ENCODE peak calls at places on chromosome 12, in nine cellular contexts. One of them, this sample, is unnamed.

GRCh38 chr12:74066476-74066875 is 471.2 kb upstream of the ATXN7L3B start:
- DNase-seq in AG09319: no peak
- DNase-seq in NCI-H1092: no peak
- DNase-seq in T-helper 1 cell: no peak
- DNase-seq in dermis blood vessel endothelial cell: no peak
- DNase-seq in neuronal stem cell: no peak
- DNase-seq in activated CD4-positive, alpha-beta T cell treated with anti-CD3 and anti-CD28 coated beads for 48 hours: no peak
- DNase-seq in uterus: no peak
- DNase-seq in stimulated activated CD4-positive, alpha-beta T cell treated with anti-CD3 and anti-CD28 coated beads, TNF-alpha, amount 100 ng/mL, for 48 hours: no peak
- DNase-seq in this sample: no peak

GRCh38 chr12:113208041-113208934 is 13.0 kb upstream of the TPCN1 start:
- DNase-seq in AG09319: no peak
- DNase-seq in NCI-H1092: no peak
- DNase-seq in T-helper 1 cell: peak
- DNase-seq in dermis blood vessel endothelial cell: no peak
- DNase-seq in neuronal stem cell: no peak
- DNase-seq in activated CD4-positive, alpha-beta T cell treated with anti-CD3 and anti-CD28 coated beads for 48 hours: peak
- DNase-seq in uterus: no peak
- DNase-seq in stimulated activated CD4-positive, alpha-beta T cell treated with anti-CD3 and anti-CD28 coated beads, TNF-alpha, amount 100 ng/mL, for 48 hours: no peak
- DNase-seq in this sample: peak

GRCh38 chr12:109273354-109273753 is 35.7 kb downstream of the FOXN4 start:
- DNase-seq in AG09319: no peak
- DNase-seq in NCI-H1092: no peak
- DNase-seq in T-helper 1 cell: no peak
- DNase-seq in dermis blood vessel endothelial cell: no peak
- DNase-seq in neuronal stem cell: no peak
- DNase-seq in activated CD4-positive, alpha-beta T cell treated with anti-CD3 and anti-CD28 coated beads for 48 hours: no peak
- DNase-seq in uterus: no peak
- DNase-seq in stimulated activated CD4-positive, alpha-beta T cell treated with anti-CD3 and anti-CD28 coated beads, TNF-alpha, amount 100 ng/mL, for 48 hours: no peak
- DNase-seq in this sample: no peak

GRCh38 chr12:49557917-49558215 is 10.1 kb downstream of the MCRS1 start:
- DNase-seq in AG09319: no peak
- DNase-seq in NCI-H1092: no peak
- DNase-seq in T-helper 1 cell: no peak
- DNase-seq in dermis blood vessel endothelial cell: peak
- DNase-seq in neuronal stem cell: no peak
- DNase-seq in activated CD4-positive, alpha-beta T cell treated with anti-CD3 and anti-CD28 coated beads for 48 hours: no peak
- DNase-seq in uterus: no peak
- DNase-seq in stimulated activated CD4-positive, alpha-beta T cell treated with anti-CD3 and anti-CD28 coated beads, TNF-alpha, amount 100 ng/mL, for 48 hours: no peak
- DNase-seq in this sample: no peak

GRCh38 chr12:100717733-100718067 is 76.9 kb upstream of the ANO4 start:
- DNase-seq in AG09319: no peak
- DNase-seq in NCI-H1092: no peak
- DNase-seq in T-helper 1 cell: no peak
- DNase-seq in dermis blood vessel endothelial cell: no peak
- DNase-seq in neuronal stem cell: no peak
- DNase-seq in activated CD4-positive, alpha-beta T cell treated with anti-CD3 and anti-CD28 coated beads for 48 hours: no peak
- DNase-seq in uterus: no peak
- DNase-seq in stimulated activated CD4-positive, alpha-beta T cell treated with anti-CD3 and anti-CD28 coated beads, TNF-alpha, amount 100 ng/mL, for 48 hours: no peak
- DNase-seq in this sample: no peak

GRCh38 chr12:17215754-17216153 is 609.8 kb upstream of the LMO3 start:
- DNase-seq in AG09319: no peak
- DNase-seq in NCI-H1092: no peak
- DNase-seq in T-helper 1 cell: no peak
- DNase-seq in dermis blood vessel endothelial cell: no peak
- DNase-seq in neuronal stem cell: no peak
- DNase-seq in activated CD4-positive, alpha-beta T cell treated with anti-CD3 and anti-CD28 coated beads for 48 hours: no peak
- DNase-seq in uterus: no peak
- DNase-seq in stimulated activated CD4-positive, alpha-beta T cell treated with anti-CD3 and anti-CD28 coated beads, TNF-alpha, amount 100 ng/mL, for 48 hours: no peak
- DNase-seq in this sample: no peak

GRCh38 chr12:79690156-79690605 is 583 bp downstream of the PAWR start:
- DNase-seq in AG09319: no peak
- DNase-seq in NCI-H1092: no peak
- DNase-seq in T-helper 1 cell: no peak
- DNase-seq in dermis blood vessel endothelial cell: no peak
- DNase-seq in neuronal stem cell: peak
- DNase-seq in activated CD4-positive, alpha-beta T cell treated with anti-CD3 and anti-CD28 coated beads for 48 hours: peak
- DNase-seq in uterus: no peak
- DNase-seq in stimulated activated CD4-positive, alpha-beta T cell treated with anti-CD3 and anti-CD28 coated beads, TNF-alpha, amount 100 ng/mL, for 48 hours: no peak
- DNase-seq in this sample: no peak

GRCh38 chr12:3559601-3560294 is 68.7 kb downstream of the PRMT8 start:
- DNase-seq in AG09319: no peak
- DNase-seq in NCI-H1092: peak
- DNase-seq in T-helper 1 cell: no peak
- DNase-seq in dermis blood vessel endothelial cell: no peak
- DNase-seq in neuronal stem cell: no peak
- DNase-seq in activated CD4-positive, alpha-beta T cell treated with anti-CD3 and anti-CD28 coated beads for 48 hours: no peak
- DNase-seq in uterus: no peak
- DNase-seq in stimulated activated CD4-positive, alpha-beta T cell treated with anti-CD3 and anti-CD28 coated beads, TNF-alpha, amount 100 ng/mL, for 48 hours: no peak
- DNase-seq in this sample: no peak

GRCh38 chr12:118332511-118332910 is 40.2 kb downstream of the TAOK3 start:
- DNase-seq in AG09319: no peak
- DNase-seq in NCI-H1092: no peak
- DNase-seq in T-helper 1 cell: no peak
- DNase-seq in dermis blood vessel endothelial cell: no peak
- DNase-seq in neuronal stem cell: no peak
- DNase-seq in activated CD4-positive, alpha-beta T cell treated with anti-CD3 and anti-CD28 coated beads for 48 hours: no peak
- DNase-seq in uterus: no peak
- DNase-seq in stimulated activated CD4-positive, alpha-beta T cell treated with anti-CD3 and anti-CD28 coated beads, TNF-alpha, amount 100 ng/mL, for 48 hours: no peak
- DNase-seq in this sample: no peak

GRCh38 chr12:67520611-67521010 is 127.9 kb upstream of the DYRK2 start:
- DNase-seq in AG09319: no peak
- DNase-seq in NCI-H1092: no peak
- DNase-seq in T-helper 1 cell: no peak
- DNase-seq in dermis blood vessel endothelial cell: no peak
- DNase-seq in neuronal stem cell: no peak
- DNase-seq in activated CD4-positive, alpha-beta T cell treated with anti-CD3 and anti-CD28 coated beads for 48 hours: no peak
- DNase-seq in uterus: no peak
- DNase-seq in stimulated activated CD4-positive, alpha-beta T cell treated with anti-CD3 and anti-CD28 coated beads, TNF-alpha, amount 100 ng/mL, for 48 hours: no peak
- DNase-seq in this sample: no peak

GRCh38 chr12:100215209-100215608 is 14.6 kb downstream of the ACTR6 start:
- DNase-seq in AG09319: no peak
- DNase-seq in NCI-H1092: no peak
- DNase-seq in T-helper 1 cell: no peak
- DNase-seq in dermis blood vessel endothelial cell: no peak
- DNase-seq in neuronal stem cell: no peak
- DNase-seq in activated CD4-positive, alpha-beta T cell treated with anti-CD3 and anti-CD28 coated beads for 48 hours: no peak
- DNase-seq in uterus: no peak
- DNase-seq in stimulated activated CD4-positive, alpha-beta T cell treated with anti-CD3 and anti-CD28 coated beads, TNF-alpha, amount 100 ng/mL, for 48 hours: no peak
- DNase-seq in this sample: no peak

GRCh38 chr12:111596985-111597730 is 2.0 kb downstream of the ATXN2 start:
- DNase-seq in AG09319: no peak
- DNase-seq in NCI-H1092: peak
- DNase-seq in T-helper 1 cell: peak
- DNase-seq in dermis blood vessel endothelial cell: peak
- DNase-seq in neuronal stem cell: peak
- DNase-seq in activated CD4-positive, alpha-beta T cell treated with anti-CD3 and anti-CD28 coated beads for 48 hours: peak
- DNase-seq in uterus: peak
- DNase-seq in stimulated activated CD4-positive, alpha-beta T cell treated with anti-CD3 and anti-CD28 coated beads, TNF-alpha, amount 100 ng/mL, for 48 hours: no peak
- DNase-seq in this sample: peak

GRCh38 chr12:122031342-122032216 is 9.9 kb downstream of the BCL7A start:
- DNase-seq in AG09319: no peak
- DNase-seq in NCI-H1092: no peak
- DNase-seq in T-helper 1 cell: peak
- DNase-seq in dermis blood vessel endothelial cell: peak
- DNase-seq in neuronal stem cell: no peak
- DNase-seq in activated CD4-positive, alpha-beta T cell treated with anti-CD3 and anti-CD28 coated beads for 48 hours: peak
- DNase-seq in uterus: peak
- DNase-seq in stimulated activated CD4-positive, alpha-beta T cell treated with anti-CD3 and anti-CD28 coated beads, TNF-alpha, amount 100 ng/mL, for 48 hours: peak
- DNase-seq in this sample: peak

This sample was measured in naive B cell.